ENCODE peak calls at places on chromosome 1, in nine cellular contexts. G is brain microvascular endothelial cell; J is naive thymus-derived CD4-positive, alpha-beta T cell; B is ovary; U is foreskin keratinocyte; F is SJCRH30; O is aorta; R is heart left ventricle; Q is neuronal stem cell. V is an unnamed sample.

GRCh38 chr1:110888641-110889040 is 15.7 kb downstream of the CD53 start:
- DNase-seq in U (no peak), B (no peak), J (no peak), F (no peak), O (no peak), R (no peak), G (no peak), Q (no peak), V (no peak)

GRCh38 chr1:56034222-56034621 is 545.1 kb downstream of the PLPP3 start:
- DNase-seq in J (no peak), U (no peak), B (no peak), F (no peak), Q (no peak), O (no peak), G (peak), R (no peak), V (peak)

GRCh38 chr1:88741413-88741812 is 57.3 kb downstream of the PKN2 start:
- DNase-seq in O (no peak), Q (no peak), J (no peak), F (no peak), B (no peak), U (no peak), R (no peak), G (peak), V (peak)

GRCh38 chr1:6239950-6240768 is 3.8 kb upstream of the HES3 start:
- DNase-seq in O (no peak), U (no peak), Q (no peak), J (no peak), G (no peak), R (no peak), B (no peak), F (no peak), V (no peak)

GRCh38 chr1:50421768-50422674 is 1.2 kb downstream of the DMRTA2 start:
- DNase-seq in U (no peak), G (no peak), O (no peak), B (no peak), R (no peak), J (no peak), F (peak), Q (no peak), V (no peak)

GRCh38 chr1:110508038-110508437 is 10.9 kb downstream of the KCNA10 start:
- DNase-seq in B (no peak), O (no peak), R (peak), F (peak), J (no peak), Q (no peak), G (no peak), U (no peak), V (no peak)

GRCh38 chr1:42429623-42430022 is 26.2 kb downstream of the ZMYND12 start:
- DNase-seq in B (no peak), J (no peak), U (no peak), R (no peak), G (no peak), O (no peak), Q (no peak), F (no peak), V (no peak)

GRCh38 chr1:116508984-116509980 is 61.5 kb downstream of the CD58 start:
- DNase-seq in J (no peak), G (peak), O (no peak), B (no peak), U (peak), F (no peak), Q (no peak), R (no peak), V (peak)

GRCh38 chr1:204623894-204624361 is 61.6 kb downstream of the LRRN2 start:
- DNase-seq in B (no peak), R (no peak), U (no peak), F (peak), Q (peak), J (peak), O (no peak), G (no peak), V (no peak)

GRCh38 chr1:178945763-178946266 is 74.9 kb upstream of the ANGPTL1 start:
- DNase-seq in B (peak), G (peak), O (no peak), R (no peak), Q (no peak), U (peak), J (no peak), F (no peak), V (no peak)

GRCh38 chr1:46288485-46289133 is 14.8 kb downstream of the LRRC41 start:
- DNase-seq in B (no peak), J (no peak), G (peak), Q (no peak), O (no peak), R (no peak), F (no peak), U (peak), V (no peak)

GRCh38 chr1:161908264-161908663 is 115.4 kb downstream of the OLFML2B start:
- DNase-seq in U (no peak), G (no peak), O (no peak), R (no peak), B (no peak), J (no peak), Q (no peak), F (no peak), V (no peak)

GRCh38 chr1:81600878-81601658 is 199.7 kb upstream of the ADGRL2 start:
- DNase-seq in F (no peak), B (no peak), O (no peak), R (no peak), J (no peak), U (no peak), G (no peak), Q (no peak), V (no peak)

GRCh38 chr1:23118957-23119792 is 49.5 kb downstream of the LUZP1 start:
- DNase-seq in F (no peak), B (no peak), G (no peak), O (no peak), Q (no peak), J (peak), U (no peak), R (no peak), V (peak)

GRCh38 chr1:203593723-203594122 is 32.9 kb upstream of the ATP2B4 start:
- DNase-seq in U (peak), G (no peak), O (no peak), F (peak), J (peak), B (no peak), Q (no peak), R (peak), V (no peak)

GRCh38 chr1:177817969-177818872 is 151.6 kb downstream of the SEC16B start:
- DNase-seq in G (no peak), U (no peak), B (no peak), F (no peak), O (no peak), J (no peak), R (no peak), Q (no peak), V (no peak)

GRCh38 chr1:231581859-231582258 is 44.7 kb upstream of the DISC1 start:
- DNase-seq in G (no peak), F (no peak), J (no peak), B (no peak), R (no peak), U (no peak), O (no peak), Q (no peak), V (peak)

GRCh38 chr1:231580874-231581273 is 45.7 kb upstream of the DISC1 start:
- DNase-seq in G (no peak), F (no peak), R (no peak), O (no peak), B (no peak), U (no peak), Q (no peak), J (no peak), V (no peak)

GRCh38 chr1:231584117-231584516 is 42.5 kb upstream of the DISC1 start:
- DNase-seq in G (peak), U (peak), F (peak), B (no peak), R (no peak), J (no peak), O (no peak), Q (no peak), V (peak)

DNA sequence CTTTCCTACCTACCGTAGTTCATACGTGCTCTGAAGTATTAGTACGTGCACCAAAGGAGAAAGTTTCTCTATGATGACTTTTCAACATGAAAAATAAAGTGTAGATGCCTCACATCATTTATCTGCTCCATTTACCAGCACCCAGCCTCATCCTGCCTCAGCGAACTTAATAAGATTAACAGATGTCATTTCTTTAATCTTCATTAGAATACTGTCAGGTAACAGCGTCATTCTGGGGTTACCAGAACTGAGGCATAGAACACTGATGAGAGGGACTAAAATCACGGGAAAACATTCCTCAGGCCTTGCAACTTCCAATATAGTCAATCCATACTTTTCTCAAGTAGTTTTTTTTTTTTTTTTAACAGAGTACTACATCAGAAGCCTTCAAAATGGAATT is 43.2 kb upstream of the DISC1 start:
- DNase-seq in R (no peak), O (no peak), B (no peak), Q (no peak), U (no peak), G (no peak), F (no peak), J (no peak), V (no peak)
- H3K27ac ChIP-seq in R (no peak), O (no peak), B (no peak), Q (no peak), U (no peak), G (no peak), F (no peak), J (no peak), V (no peak)

GRCh38 chr1:15952317-15953258 is 23.3 kb downstream of the ZBTB17 start:
- DNase-seq in Q (no peak), B (no peak), U (peak), O (no peak), R (no peak), F (peak), G (peak), J (no peak), V (peak)
- H3K27ac ChIP-seq in Q (no peak), B (peak), U (peak), O (peak), R (no peak), F (peak), G (peak), J (no peak), V (peak)

GRCh38 chr1:8021676-8022266 is 4.3 kb downstream of the ERRFI1 start:
- DNase-seq in G (no peak), Q (no peak), O (no peak), B (no peak), F (no peak), J (no peak), R (no peak), U (no peak), V (peak)
- H3K27ac ChIP-seq in G (no peak), Q (no peak), O (no peak), B (no peak), F (no peak), J (no peak), R (no peak), U (peak), V (no peak)

GRCh38 chr1:21635138-21635535 is 34.0 kb downstream of the RAP1GAP start:
- DNase-seq in R (no peak), U (no peak), G (no peak), O (no peak), J (no peak), F (no peak), Q (no peak), B (no peak), V (no peak)
- H3K27ac ChIP-seq in R (no peak), U (no peak), G (no peak), O (no peak), J (no peak), F (no peak), Q (no peak), B (no peak), V (no peak)

GRCh38 chr1:245978915-245979314 is 528.2 kb downstream of the SMYD3 start:
- DNase-seq in G (no peak), B (no peak), F (no peak), Q (no peak), J (no peak), R (no peak), U (no peak), O (no peak), V (no peak)
- H3K27ac ChIP-seq in G (no peak), B (no peak), F (no peak), Q (no peak), J (no peak), R (no peak), U (no peak), O (no peak), V (no peak)

DNA sequence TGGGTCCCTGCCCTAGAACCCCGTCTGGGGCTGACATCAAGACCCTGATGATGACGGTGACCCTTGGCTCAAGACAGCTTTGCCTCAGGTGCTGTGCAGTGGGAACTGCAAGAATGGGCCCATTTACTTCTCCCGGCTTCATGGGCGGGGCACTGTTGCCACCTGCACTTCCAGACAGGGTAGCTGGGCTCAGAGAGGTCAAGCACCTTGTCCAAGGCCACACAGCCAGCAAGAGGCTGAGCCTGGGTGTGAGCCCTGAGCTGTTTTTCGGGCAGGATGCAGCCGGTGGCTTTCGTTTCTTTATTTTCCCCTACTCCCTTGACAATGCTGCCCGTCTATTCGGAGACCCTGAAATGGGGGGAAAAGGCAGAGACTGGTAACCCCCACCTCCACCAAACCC is 91.6 kb downstream of the PRDM16 start:
- DNase-seq in U (no peak), B (no peak), G (no peak), J (no peak), Q (no peak), F (no peak), O (no peak), R (no peak), V (no peak)
- H3K27ac ChIP-seq in U (no peak), B (no peak), G (no peak), J (no peak), Q (no peak), F (no peak), O (peak), R (peak), V (no peak)

DNA sequence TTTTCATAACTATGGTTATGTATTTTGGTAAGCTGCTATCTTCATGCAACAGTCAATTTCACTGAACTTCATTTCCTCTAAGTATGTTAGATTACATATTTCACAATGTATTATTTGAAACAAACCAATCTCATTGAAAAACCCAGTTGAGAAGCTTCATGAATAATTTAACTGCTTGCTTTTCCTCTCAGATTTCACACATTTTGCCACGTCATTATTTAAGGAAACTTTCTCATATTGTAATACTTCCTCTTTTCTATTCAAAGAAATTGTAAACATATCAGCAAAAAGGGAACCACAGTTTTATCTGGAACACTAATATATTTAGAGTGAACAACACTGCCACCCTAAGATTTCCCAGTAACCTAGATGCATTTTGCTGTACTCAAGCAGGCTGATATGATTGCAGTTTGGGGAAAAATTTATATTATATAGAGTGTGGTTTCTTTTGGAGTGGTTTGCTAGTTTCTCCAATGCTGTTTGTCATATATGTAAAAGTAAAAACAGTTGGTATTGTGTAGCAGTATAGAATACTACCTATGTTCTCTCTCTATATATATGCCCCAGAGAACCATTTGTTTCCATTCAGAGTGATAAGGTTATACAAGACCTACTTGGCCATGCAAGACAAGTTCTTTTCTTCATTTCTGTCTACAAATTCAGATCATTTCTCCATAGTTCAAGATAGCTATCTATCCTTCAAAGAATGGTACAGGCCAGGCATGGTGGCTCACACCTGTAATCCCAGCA is 28.4 kb upstream of the AHCTF1 start:
- DNase-seq in U (no peak), B (no peak), J (no peak), Q (no peak), G (no peak), O (no peak), F (no peak), R (no peak), V (no peak)
- H3K27ac ChIP-seq in U (no peak), B (no peak), J (no peak), Q (no peak), G (no peak), O (no peak), F (no peak), R (no peak), V (no peak)

V was measured in fibroblast of lung.